ENCODE peak calls at places on chromosome 12, in six cellular contexts. D is activated naive CD8-positive, alpha-beta T cell treated with anti-CD3 and anti-CD28 coated beads, Interleukin-2, amount 50 U/mL, for 24 hours; N is left lung; B is naive thymus-derived CD8-positive, alpha-beta T cell; O is fibroblast of lung; X is SHP77. A is an unnamed sample.

GRCh38 chr12:104154806-104155205 is 16.8 kb upstream of the NFYB start:
- DNase-seq in D (no peak), N (no peak), B (no peak), O (no peak), X (no peak), A (peak)

GRCh38 chr12:123912415-123913385 is 59.9 kb downstream of the CCDC92 start:
- DNase-seq in D (no peak), N (no peak), B (no peak), O (no peak), X (no peak), A (no peak)

GRCh38 chr12:59005195-59005961 is 85.1 kb upstream of the LRIG3 start:
- DNase-seq in D (no peak), N (no peak), B (no peak), O (peak), X (no peak), A (no peak)

GRCh38 chr12:97940105-97940504 is 477.5 kb downstream of the RMST start:
- DNase-seq in D (no peak), N (no peak), B (no peak), O (no peak), X (no peak), A (no peak)

GRCh38 chr12:4288296-4289019 is 14.9 kb downstream of the CCND2 start:
- DNase-seq in D (peak), N (no peak), B (no peak), O (no peak), X (no peak), A (no peak)

GRCh38 chr12:106090586-106091411 is 48.0 kb downstream of the NUAK1 start:
- DNase-seq in D (no peak), N (no peak), B (no peak), O (peak), X (no peak), A (no peak)

GRCh38 chr12:13628067-13628466 is 353.3 kb downstream of the GRIN2B start:
- DNase-seq in D (no peak), N (no peak), B (no peak), O (no peak), X (no peak), A (no peak)

GRCh38 chr12:98752726-98753125 is 107.6 kb downstream of the APAF1 start:
- DNase-seq in D (no peak), N (no peak), B (no peak), O (peak), X (no peak), A (no peak)

GRCh38 chr12:124125472-124125871 is 152.5 kb downstream of the ZNF664 start:
- DNase-seq in D (no peak), N (no peak), B (no peak), O (peak), X (peak), A (peak)

GRCh38 chr12:32116897-32117296 is 10.2 kb downstream of the BICD1 start:
- DNase-seq in D (no peak), N (no peak), B (no peak), O (peak), X (no peak), A (no peak)

GRCh38 chr12:92108651-92109050 is 37.0 kb downstream of the BTG1 start:
- DNase-seq in D (no peak), N (peak), B (no peak), O (peak), X (no peak), A (no peak)

GRCh38 chr12:50806176-50806575 is 36.5 kb upstream of the TMPRSS12 start:
- DNase-seq in D (no peak), N (no peak), B (no peak), O (no peak), X (no peak), A (no peak)

GRCh38 chr12:19847294-19848059 is 408.2 kb downstream of the AEBP2 start:
- DNase-seq in D (no peak), N (no peak), B (no peak), O (peak), X (no peak), A (no peak)

GRCh38 chr12:67056329-67056728 is 212.8 kb upstream of the CAND1 start:
- DNase-seq in D (no peak), N (no peak), B (no peak), O (peak), X (no peak), A (no peak)

GRCh38 chr12:6688543-6688999 is 604 bp downstream of the ZNF384 start:
- DNase-seq in D (no peak), N (peak), B (no peak), O (no peak), X (peak), A (no peak)

GRCh38 chr12:116609715-116610114 is 50.5 kb downstream of the MAP1LC3B2 start:
- DNase-seq in D (peak), N (no peak), B (peak), O (no peak), X (no peak), A (no peak)

GRCh38 chr12:129351481-129351880 is 498.2 kb downstream of the GLT1D1 start:
- DNase-seq in D (no peak), N (no peak), B (no peak), O (peak), X (no peak), A (no peak)

A was measured in NCI-H187.